ENCODE peak calls at places on chromosome X, in four cellular contexts. One of them, this sample, is unnamed.

GRCh38 chrX:110964761-110965160 is 131.2 kb upstream of the PAK3 start:
- DNase-seq in MV-4-11: no peak
- DNase-seq in cardiac muscle cell: no peak
- DNase-seq in activated CD4-positive, CD25-positive, alpha-beta regulatory T cell treated with anti-CD3 and anti-CD28 coated beads, Interleukin-2, amount 50 U/mL, for 16 hours: no peak
- DNase-seq in this sample: no peak

GRCh38 chrX:24153175-24153795 is 3.8 kb downstream of the ZFX start:
- DNase-seq in MV-4-11: no peak
- DNase-seq in cardiac muscle cell: peak
- DNase-seq in activated CD4-positive, CD25-positive, alpha-beta regulatory T cell treated with anti-CD3 and anti-CD28 coated beads, Interleukin-2, amount 50 U/mL, for 16 hours: no peak
- DNase-seq in this sample: no peak

GRCh38 chrX:63958134-63958865 is 173.3 kb upstream of the ARHGEF9 start:
- DNase-seq in MV-4-11: no peak
- DNase-seq in cardiac muscle cell: no peak
- DNase-seq in activated CD4-positive, CD25-positive, alpha-beta regulatory T cell treated with anti-CD3 and anti-CD28 coated beads, Interleukin-2, amount 50 U/mL, for 16 hours: no peak
- DNase-seq in this sample: no peak

GRCh38 chrX:41946230-41946629 is 22.9 kb upstream of the CASK start:
- DNase-seq in MV-4-11: no peak
- DNase-seq in cardiac muscle cell: no peak
- DNase-seq in activated CD4-positive, CD25-positive, alpha-beta regulatory T cell treated with anti-CD3 and anti-CD28 coated beads, Interleukin-2, amount 50 U/mL, for 16 hours: no peak
- DNase-seq in this sample: no peak

GRCh38 chrX:40120838-40121580 is 23.3 kb upstream of the BCOR start:
- DNase-seq in MV-4-11: peak
- DNase-seq in cardiac muscle cell: no peak
- DNase-seq in activated CD4-positive, CD25-positive, alpha-beta regulatory T cell treated with anti-CD3 and anti-CD28 coated beads, Interleukin-2, amount 50 U/mL, for 16 hours: no peak
- DNase-seq in this sample: no peak

GRCh38 chrX:103727115-103727514 is 16.4 kb downstream of the TMEM31 start:
- DNase-seq in MV-4-11: no peak
- DNase-seq in cardiac muscle cell: no peak
- DNase-seq in activated CD4-positive, CD25-positive, alpha-beta regulatory T cell treated with anti-CD3 and anti-CD28 coated beads, Interleukin-2, amount 50 U/mL, for 16 hours: no peak
- DNase-seq in this sample: no peak

GRCh38 chrX:91279479-91279878 is 155.2 kb upstream of the PABPC5 start:
- DNase-seq in MV-4-11: no peak
- DNase-seq in cardiac muscle cell: no peak
- DNase-seq in activated CD4-positive, CD25-positive, alpha-beta regulatory T cell treated with anti-CD3 and anti-CD28 coated beads, Interleukin-2, amount 50 U/mL, for 16 hours: no peak
- DNase-seq in this sample: no peak

GRCh38 chrX:112967903-112968302 is 127.3 kb upstream of the AMOT start:
- DNase-seq in MV-4-11: no peak
- DNase-seq in cardiac muscle cell: no peak
- DNase-seq in activated CD4-positive, CD25-positive, alpha-beta regulatory T cell treated with anti-CD3 and anti-CD28 coated beads, Interleukin-2, amount 50 U/mL, for 16 hours: no peak
- DNase-seq in this sample: no peak

GRCh38 chrX:57595381-57595811 is 3.6 kb downstream of the ZXDB start:
- DNase-seq in MV-4-11: no peak
- DNase-seq in cardiac muscle cell: no peak
- DNase-seq in activated CD4-positive, CD25-positive, alpha-beta regulatory T cell treated with anti-CD3 and anti-CD28 coated beads, Interleukin-2, amount 50 U/mL, for 16 hours: no peak
- DNase-seq in this sample: no peak

GRCh38 chrX:141839856-141840255 is 1.7 kb downstream of the MAGEC3 start:
- DNase-seq in MV-4-11: no peak
- DNase-seq in cardiac muscle cell: no peak
- DNase-seq in activated CD4-positive, CD25-positive, alpha-beta regulatory T cell treated with anti-CD3 and anti-CD28 coated beads, Interleukin-2, amount 50 U/mL, for 16 hours: no peak
- DNase-seq in this sample: no peak

GRCh38 chrX:123481908-123482873 is 250.7 kb downstream of the THOC2 start:
- DNase-seq in MV-4-11: no peak
- DNase-seq in cardiac muscle cell: peak
- DNase-seq in activated CD4-positive, CD25-positive, alpha-beta regulatory T cell treated with anti-CD3 and anti-CD28 coated beads, Interleukin-2, amount 50 U/mL, for 16 hours: no peak
- DNase-seq in this sample: no peak

GRCh38 chrX:124211312-124211942 is 121.0 kb upstream of the TEX13D start:
- DNase-seq in MV-4-11: peak
- DNase-seq in cardiac muscle cell: peak
- DNase-seq in activated CD4-positive, CD25-positive, alpha-beta regulatory T cell treated with anti-CD3 and anti-CD28 coated beads, Interleukin-2, amount 50 U/mL, for 16 hours: no peak
- DNase-seq in this sample: peak

GRCh38 chrX:106341823-106342222 is 173.7 kb downstream of the PWWP3B start:
- DNase-seq in MV-4-11: no peak
- DNase-seq in cardiac muscle cell: no peak
- DNase-seq in activated CD4-positive, CD25-positive, alpha-beta regulatory T cell treated with anti-CD3 and anti-CD28 coated beads, Interleukin-2, amount 50 U/mL, for 16 hours: no peak
- DNase-seq in this sample: no peak

GRCh38 chrX:45353462-45353861 is 152.8 kb upstream of the DIPK2B start:
- DNase-seq in MV-4-11: no peak
- DNase-seq in cardiac muscle cell: no peak
- DNase-seq in activated CD4-positive, CD25-positive, alpha-beta regulatory T cell treated with anti-CD3 and anti-CD28 coated beads, Interleukin-2, amount 50 U/mL, for 16 hours: no peak
- DNase-seq in this sample: no peak

GRCh38 chrX:129780441-129781105 is 824 bp downstream of the SASH3 start:
- DNase-seq in MV-4-11: no peak
- DNase-seq in cardiac muscle cell: no peak
- DNase-seq in activated CD4-positive, CD25-positive, alpha-beta regulatory T cell treated with anti-CD3 and anti-CD28 coated beads, Interleukin-2, amount 50 U/mL, for 16 hours: no peak
- DNase-seq in this sample: no peak

This sample was measured in K562.